ENCODE peak calls at places on chromosomes 1 and 21, in five cellular contexts. B is sigmoid colon, Y is pancreas, V is endodermal cell, F is esophagus muscularis mucosa. P is an unnamed sample.

GRCh38 chr21:23951251-23951650 is 1656.0 kb downstream of the MRPL39 start:
- DNase-seq in V (no peak), F (no peak), B (no peak), Y (no peak), P (no peak)

GRCh38 chr1:172616646-172617045 is 42.3 kb upstream of the FASLG start:
- DNase-seq in B (no peak), V (no peak), Y (no peak), F (no peak), P (no peak)

GRCh38 chr1:204560590-204560989 is 44.4 kb downstream of the MDM4 start:
- DNase-seq in Y (no peak), F (no peak), B (no peak), V (peak), P (no peak)

GRCh38 chr1:113861641-113862040 is 9.9 kb downstream of the PTPN22 start:
- DNase-seq in Y (no peak), B (no peak), F (no peak), V (no peak), P (no peak)

GRCh38 chr1:37147397-37147831 is 113.1 kb upstream of the GRIK3 start:
- DNase-seq in B (no peak), F (peak), V (no peak), Y (no peak), P (no peak)

GRCh38 chr1:13948396-13948795 is 248.4 kb downstream of the PRDM2 start:
- DNase-seq in B (no peak), Y (no peak), V (no peak), F (no peak), P (no peak)

GRCh38 chr1:172915276-172915675 is 135.5 kb downstream of the TNFSF18 start:
- DNase-seq in Y (no peak), B (no peak), V (no peak), F (no peak), P (no peak)

GRCh38 chr1:235468970-235469369 is 35.3 kb downstream of the B3GALNT2 start:
- DNase-seq in B (no peak), F (no peak), Y (no peak), V (no peak), P (no peak)

GRCh38 chr1:84682047-84682446 is 8.2 kb downstream of the SSX2IP start:
- DNase-seq in B (no peak), V (no peak), Y (no peak), F (no peak), P (no peak)

GRCh38 chr1:209585672-209586071 is 2.2 kb downstream of the CAMK1G start:
- DNase-seq in Y (peak), F (no peak), B (peak), V (peak), P (no peak)

GRCh38 chr1:97364086-97364485 is 556.7 kb downstream of the DPYD start:
- DNase-seq in V (no peak), B (no peak), F (no peak), Y (no peak), P (no peak)

GRCh38 chr1:34851431-34852105 is 8.0 kb downstream of the SMIM12 start:
- DNase-seq in F (no peak), B (peak), V (no peak), Y (peak), P (peak)
- H3K27ac ChIP-seq in F (peak), B (peak), V (no peak), Y (no peak), P (peak)

GRCh38 chr1:44730741-44731512 is at the start of gene RNU5D-1:
- DNase-seq in F (peak), B (peak), V (peak), Y (peak), P (peak)
- H3K4me3 ChIP-seq in F (peak), B (peak), V (peak), Y (no peak), P (peak)

DNA sequence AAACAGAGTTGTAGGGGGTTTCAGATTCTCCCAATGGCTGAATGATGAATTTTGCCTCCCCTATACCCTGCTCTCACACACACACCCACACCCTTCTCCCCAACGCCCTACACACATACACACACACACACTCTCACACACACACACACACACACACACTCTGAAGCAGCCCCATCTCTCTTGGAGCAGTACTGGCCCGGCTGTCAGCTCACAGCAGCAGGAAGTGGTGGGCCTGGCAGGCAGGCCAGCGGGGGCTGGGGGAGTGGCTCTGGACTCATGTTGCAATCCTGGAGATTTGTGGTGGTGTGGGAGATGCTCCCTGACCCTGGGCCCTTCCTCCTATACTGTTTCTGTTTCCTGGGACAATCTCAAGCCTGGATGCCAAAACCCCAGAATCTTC is 2.2 kb downstream of the IKBKE start:
- DNase-seq in V (peak), B (no peak), Y (no peak), F (no peak), P (no peak)
- H3K27ac ChIP-seq in V (no peak), B (no peak), Y (no peak), F (no peak), P (peak)

DNA sequence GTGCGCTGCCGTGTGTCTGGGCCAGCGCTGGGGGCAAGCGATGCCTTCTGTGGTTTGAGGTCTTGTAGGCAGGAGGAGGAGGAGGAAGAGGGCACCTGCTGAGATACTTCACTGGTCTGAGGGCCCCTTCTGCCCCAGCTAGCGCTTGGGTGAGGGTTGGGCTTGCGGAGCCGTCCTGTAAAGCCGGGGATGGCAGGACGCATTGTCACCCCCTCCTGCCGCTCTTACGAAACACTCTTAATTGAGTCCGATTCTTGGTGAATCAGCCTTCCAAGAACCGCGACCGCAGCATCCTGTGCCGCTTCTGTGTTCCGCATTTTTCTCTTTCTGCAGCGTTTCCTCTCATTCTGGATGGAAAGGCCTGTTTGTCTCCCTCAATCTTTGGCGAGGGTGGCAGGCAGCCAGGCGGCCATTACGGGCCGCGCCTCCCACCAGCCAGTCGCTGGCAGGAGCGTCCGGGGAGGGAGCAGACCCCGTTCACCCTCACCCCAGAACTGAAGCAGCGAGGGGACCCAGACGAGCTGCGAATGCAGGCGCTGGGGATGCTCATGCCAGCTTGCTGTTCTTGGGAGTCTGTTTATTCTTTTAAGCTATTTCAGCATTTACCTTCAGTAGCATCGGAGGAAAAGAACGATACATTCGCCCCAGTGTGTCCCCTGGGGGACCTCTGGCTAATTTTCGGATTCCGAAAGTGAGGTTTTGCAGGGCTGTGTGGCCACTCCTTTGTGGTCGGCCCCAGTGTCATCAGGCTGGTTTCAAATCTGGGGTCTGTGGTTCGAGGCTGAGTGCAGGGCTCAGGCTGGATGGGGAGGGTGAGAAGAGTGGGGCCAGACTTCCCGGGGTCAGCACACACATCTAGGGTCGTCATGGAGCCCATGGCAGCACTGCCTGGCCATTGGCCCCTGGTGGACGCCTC is 62.7 kb downstream of the SKI start:
- DNase-seq in V (no peak), F (peak), Y (peak), B (peak), P (peak)
- H3K4me3 ChIP-seq in V (no peak), F (peak), Y (no peak), B (peak), P (peak)

GRCh38 chr21:31337086-31337485 is 7.0 kb downstream of the TIAM1 start:
- DNase-seq in Y (no peak), V (no peak), F (no peak), B (no peak), P (no peak)

GRCh38 chr21:31336739-31337040 is 7.4 kb downstream of the TIAM1 start:
- DNase-seq in Y (no peak), F (no peak), B (no peak), V (no peak), P (no peak)

GRCh38 chr21:31338892-31339368 is 5.1 kb downstream of the TIAM1 start:
- DNase-seq in V (no peak), B (no peak), Y (no peak), F (no peak), P (no peak)

GRCh38 chr21:31339736-31340135 is 4.3 kb downstream of the TIAM1 start:
- DNase-seq in Y (no peak), B (no peak), V (no peak), F (no peak), P (no peak)

GRCh38 chr21:31337991-31338891 is 5.8 kb downstream of the TIAM1 start:
- DNase-seq in Y (no peak), V (no peak), B (no peak), F (no peak), P (no peak)
- H3K27ac ChIP-seq in Y (no peak), V (peak), B (no peak), F (no peak), P (no peak)

DNA sequence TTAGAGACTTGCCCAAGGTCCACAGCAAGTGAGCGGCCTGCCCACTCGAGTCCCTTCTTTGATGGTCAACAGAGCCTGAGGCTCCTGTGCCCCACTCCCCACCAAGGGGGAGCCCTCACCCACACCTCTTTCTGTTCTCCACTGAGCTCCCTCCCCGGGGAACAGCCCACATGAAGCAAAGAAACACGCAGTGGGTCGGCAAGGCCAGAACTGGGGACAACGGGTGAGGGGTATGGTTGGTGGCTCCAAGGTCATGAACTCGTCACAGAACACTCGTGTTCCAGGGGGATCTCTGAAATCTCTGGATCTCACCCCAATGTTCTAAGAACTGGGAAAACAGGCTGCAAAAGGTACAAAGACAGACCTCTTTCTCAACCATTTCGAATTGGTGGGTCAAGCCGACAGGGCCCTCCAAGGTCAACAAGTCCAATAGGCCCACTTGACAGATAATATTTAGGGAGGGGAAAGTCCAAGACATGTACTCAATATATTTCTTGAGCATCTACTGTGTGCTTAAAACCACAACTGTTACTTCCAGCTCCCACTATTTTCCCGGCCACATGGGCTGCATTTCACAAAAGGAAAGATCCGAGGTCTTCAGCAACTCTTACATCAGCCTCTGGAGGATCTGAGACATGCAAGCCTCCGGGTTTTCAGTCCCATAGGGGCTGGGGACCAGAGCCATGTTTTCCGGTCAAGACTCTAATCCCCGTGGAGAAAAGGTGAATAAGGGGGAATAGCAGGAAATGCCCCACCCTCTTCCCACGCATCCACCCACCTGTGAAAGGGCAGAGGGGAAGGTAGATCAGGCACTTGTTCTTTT is 1.1 kb upstream of the RAP1GAP start:
- DNase-seq in Y (no peak), V (peak), F (no peak), B (peak), P (no peak)
- H3K4me3 ChIP-seq in Y (no peak), V (peak), F (no peak), B (no peak), P (peak)

GRCh38 chr1:93339171-93339697 is 6.5 kb upstream of the DR1 start:
- DNase-seq in B (no peak), F (no peak), Y (no peak), V (no peak), P (no peak)
- H3K27ac ChIP-seq in B (no peak), F (no peak), Y (no peak), V (no peak), P (no peak)

GRCh38 chr1:1539310-1540014 is 962 bp downstream of the TMEM240 start:
- DNase-seq in B (peak), F (no peak), V (peak), Y (no peak), P (no peak)
- H3K4me3 ChIP-seq in B (peak), F (peak), V (peak), Y (no peak), P (peak)

DNA sequence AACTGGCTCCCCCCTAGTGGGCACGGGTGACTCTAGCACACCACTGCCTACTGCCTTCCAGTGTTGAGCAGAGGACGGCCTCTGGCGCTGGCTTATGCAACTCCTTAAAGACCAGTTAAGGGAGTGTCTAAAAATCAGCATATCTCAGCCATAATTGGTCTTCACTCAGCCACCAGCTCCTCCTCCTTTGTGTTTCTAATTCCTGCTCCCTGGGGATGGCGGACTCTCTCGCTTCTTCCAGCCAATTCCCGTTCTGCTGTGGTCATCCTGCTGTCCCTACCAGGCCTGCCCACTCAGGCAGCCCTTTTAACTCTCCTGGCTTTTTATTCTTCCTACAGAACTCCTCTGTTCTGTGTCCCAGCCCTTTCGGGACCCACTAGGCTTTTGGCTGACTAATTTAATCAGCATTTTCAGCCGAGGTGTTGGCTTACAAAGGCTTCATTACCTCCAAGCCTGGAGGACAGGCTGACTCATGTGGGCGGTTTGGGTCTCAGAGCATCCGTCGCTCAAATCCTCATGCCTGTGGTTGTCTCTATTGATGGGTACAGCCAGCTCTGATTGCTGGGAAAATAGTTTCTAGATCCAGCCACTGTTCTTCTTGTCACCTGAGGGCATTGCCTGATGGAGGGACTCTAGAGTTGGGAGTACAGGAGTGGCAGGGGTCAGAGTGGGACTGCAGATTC is 332.5 kb downstream of the CAMTA1 start:
- DNase-seq in Y (no peak), B (no peak), F (no peak), V (peak), P (no peak)
- H3K27ac ChIP-seq in Y (no peak), B (no peak), F (no peak), V (peak), P (no peak)

P was measured in coronary artery.